ENCODE peak calls at places on chromosomes 4 and X, in eight cellular contexts. H is MM.1S, G is SK-N-SH, E is GM23338, X is hepatocyte, T is GM23248, A is HCT116, L is PC-3. J is an unnamed sample. For H3K4me1, the result is how much of the 10 kb centered on the place peaks cover.

GRCh38 chr4:153777421-153777820 is 11.5 kb downstream of the SFRP2 start:
- DNase-seq in H (no peak), G (no peak), E (no peak), X (no peak), T (no peak), A (no peak), L (no peak), J (no peak)

GRCh38 chrX:17689971-17690409 is 47.3 kb upstream of the SCML1 start:
- DNase-seq in H (peak), G (peak), E (peak), X (peak), T (peak), A (peak), L (peak), J (peak)

GRCh38 chrX:147927220-147927619 is 15.5 kb downstream of the FMR1 start:
- DNase-seq in H (no peak), G (no peak), E (no peak), X (no peak), T (no peak), A (no peak), L (no peak), J (no peak)

GRCh38 chr4:85500110-85500867 is 25.3 kb downstream of the ARHGAP24 start:
- DNase-seq in H (no peak), G (no peak), E (no peak), X (no peak), T (peak), A (no peak), L (no peak), J (no peak)

GRCh38 chrX:41718481-41719245 is 5.3 kb upstream of the GPR82 start:
- DNase-seq in H (no peak), G (no peak), E (peak), X (peak), T (no peak), A (no peak), L (no peak), J (no peak)

GRCh38 chr4:1365271-1366178 is 18.5 kb downstream of the UVSSA start:
- DNase-seq in H (no peak), G (no peak), E (peak), X (no peak), T (no peak), A (no peak), L (no peak), J (no peak)

GRCh38 chr4:86961103-86961502 is 26.3 kb downstream of the AFF1 start:
- DNase-seq in H (no peak), G (no peak), E (no peak), X (no peak), T (no peak), A (no peak), L (no peak), J (peak)

GRCh38 chrX:12013220-12013619 is 125.1 kb upstream of the FRMPD4 start:
- DNase-seq in H (no peak), G (no peak), E (no peak), X (no peak), T (peak), A (no peak), L (peak), J (no peak)

GRCh38 chrX:1542994-1543725 is 6.2 kb upstream of the P2RY8 start:
- DNase-seq in H (no peak), G (no peak), E (no peak), X (no peak), T (no peak), A (no peak), L (no peak), J (no peak)

GRCh38 chrX:32483534-32484136 is 727.7 kb downstream of the DMD start:
- DNase-seq in H (peak), G (peak), E (peak), X (peak), T (peak), A (no peak), L (peak), J (peak)

GRCh38 chrX:44906041-44906440 is 33.1 kb downstream of the KDM6A start:
- DNase-seq in H (no peak), G (no peak), E (no peak), X (no peak), T (no peak), A (no peak), L (no peak), J (peak)

GRCh38 chr4:138665851-138666250 is 349.7 kb upstream of the NOCT start:
- DNase-seq in H (no peak), G (no peak), E (no peak), X (no peak), T (no peak), A (no peak), L (no peak), J (no peak)

GRCh38 chr4:179695175-179695574 is 2252.9 kb upstream of the AGA start:
- DNase-seq in H (no peak), G (no peak), E (no peak), X (no peak), T (peak), A (no peak), L (peak), J (no peak)

GRCh38 chr4:8319731-8320385 is 50.3 kb downstream of the HTRA3 start:
- DNase-seq in H (no peak), G (no peak), E (no peak), X (no peak), T (no peak), A (no peak), L (no peak), J (no peak)

GRCh38 chrX:139086243-139086642 is 374.7 kb upstream of the FGF13 start:
- DNase-seq in H (no peak), G (no peak), E (no peak), X (no peak), T (peak), A (no peak), L (no peak), J (no peak)

GRCh38 chr4:105453550-105454201 is 20.2 kb downstream of the PPA2 start:
- DNase-seq in H (no peak), G (no peak), E (peak), X (no peak), T (peak), A (no peak), L (no peak), J (no peak)

GRCh38 chr4:85166318-85166717 is 199.8 kb upstream of the WDFY3 start:
- DNase-seq in H (no peak), G (no peak), E (no peak), X (peak), T (no peak), A (no peak), L (peak), J (no peak)

GRCh38 chr4:139523076-139523475 is 32.9 kb downstream of the SETD7 start:
- DNase-seq in H (no peak), G (no peak), E (no peak), X (no peak), T (no peak), A (no peak), L (peak), J (no peak)

GRCh38 chr4:188092824-188093223 is 16.6 kb downstream of the TRIML2 start:
- DNase-seq in H (no peak), G (no peak), E (no peak), X (no peak), T (no peak), A (no peak), L (peak), J (no peak)

GRCh38 chr4:5888222-5888701 is 4.6 kb downstream of the CRMP1 start:
- DNase-seq in H (no peak), G (peak), E (peak), X (peak), T (no peak), A (no peak), L (no peak), J (no peak)

GRCh38 chr4:35463251-35463952 is 780.9 kb downstream of the ARAP2 start:
- DNase-seq in H (no peak), G (no peak), E (peak), X (no peak), T (no peak), A (no peak), L (no peak), J (no peak)

GRCh38 chr4:73438582-73439215 is 2.7 kb downstream of the AFP start:
- DNase-seq in H (no peak), G (no peak), E (no peak), X (no peak), T (no peak), A (no peak), L (peak), J (no peak)

GRCh38 chrX:40105016-40105790 is 7.4 kb upstream of the BCOR start:
- DNase-seq in H (peak), G (peak), E (no peak), X (peak), T (peak), A (no peak), L (no peak), J (peak)

GRCh38 chr4:91058345-91058744 is 931.2 kb downstream of the CCSER1 start:
- DNase-seq in H (no peak), G (no peak), E (no peak), X (no peak), T (no peak), A (no peak), L (peak), J (no peak)
- TF ChIP-seq EZH2phosphoT487 in H (no peak), G (no peak), E (no peak), X (no peak), T (no peak), A (no peak), L (no peak), J (no peak)

GRCh38 chr4:38676986-38677385 is 13.0 kb downstream of the KLF3 start:
- DNase-seq in H (no peak), G (no peak), E (no peak), X (no peak), T (no peak), A (no peak), L (no peak), J (no peak)
- H3K4me1 ChIP-seq in H (under half), G (under half), E (under half), X (half or more), T (half or more), A (under half), L (under half), J (under half)

GRCh38 chrX:115630204-115630603 is 69.2 kb downstream of the PLS3 start:
- DNase-seq in H (no peak), G (no peak), E (no peak), X (no peak), T (peak), A (no peak), L (no peak), J (no peak)
- TF ChIP-seq EZH2phosphoT487 in H (no peak), G (no peak), E (no peak), X (no peak), T (no peak), A (no peak), L (no peak), J (no peak)

GRCh38 chr4:39452153-39452859 is 6.4 kb downstream of the RPL9 start:
- DNase-seq in H (no peak), G (no peak), E (no peak), X (no peak), T (no peak), A (no peak), L (no peak), J (no peak)

GRCh38 chr4:39456946-39457763 is 1.6 kb downstream of the RPL9 start:
- DNase-seq in H (no peak), G (no peak), E (no peak), X (no peak), T (no peak), A (no peak), L (no peak), J (no peak)

GRCh38 chr4:39453738-39454137 is 5.0 kb downstream of the RPL9 start:
- DNase-seq in H (no peak), G (no peak), E (no peak), X (no peak), T (no peak), A (no peak), L (no peak), J (no peak)

GRCh38 chr4:39452860-39453587 is 5.7 kb downstream of the RPL9 start:
- DNase-seq in H (no peak), G (no peak), E (no peak), X (no peak), T (no peak), A (no peak), L (no peak), J (no peak)

DNA sequence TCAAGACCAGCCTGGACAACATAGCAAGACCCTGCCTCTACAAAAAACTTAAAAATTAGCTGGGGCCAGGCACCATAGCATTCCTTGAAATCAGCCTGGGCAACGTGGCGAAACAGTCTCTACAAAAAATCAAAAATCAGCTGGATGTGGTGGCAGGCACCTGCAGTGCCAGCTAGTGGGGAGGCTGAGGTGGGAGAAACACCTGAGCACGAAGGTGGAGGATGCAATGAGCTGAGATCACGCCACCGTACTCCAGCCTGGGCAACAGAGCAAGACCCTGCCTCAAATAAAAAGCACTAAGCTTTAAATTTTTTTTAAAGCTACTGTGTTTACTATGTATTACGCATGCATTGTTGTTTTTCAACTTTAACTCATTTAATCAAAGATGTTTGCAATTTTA is 3.2 kb downstream of the RPL9 start:
- DNase-seq in H (no peak), G (no peak), E (no peak), X (no peak), T (no peak), A (no peak), L (no peak), J (no peak)
- H3K4me1 ChIP-seq in H (under half), G (under half), E (under half), X (under half), T (under half), A (under half), L (under half), J (under half)